ENCODE peak calls at places on chromosome 10, in four cellular contexts. R, K, C and E are unnamed samples. For H3K9me3, the result is how much of the 10 kb centered on the place peaks cover.

GRCh38 chr10:117345143-117345542 is 30.1 kb downstream of the PDZD8 start:
- DNase-seq in C (no peak), K (peak), R (no peak), E (no peak)

GRCh38 chr10:103069453-103070331 is 123.4 kb downstream of the NT5C2 start:
- DNase-seq in K (peak), C (peak), R (peak), E (peak)

GRCh38 chr10:70475661-70476060 is 2.9 kb upstream of the PALD1 start:
- DNase-seq in R (no peak), K (peak), C (no peak), E (no peak)

GRCh38 chr10:102505462-102506115 is 1.8 kb downstream of the SUFU start:
- DNase-seq in R (no peak), K (no peak), C (no peak), E (no peak)

GRCh38 chr10:43160067-43160918 is 22.0 kb downstream of the CSGALNACT2 start:
- DNase-seq in C (no peak), R (no peak), K (no peak), E (no peak)

GRCh38 chr10:77805676-77806075 is 120.9 kb downstream of the DLG5 start:
- DNase-seq in K (no peak), C (no peak), R (no peak), E (no peak)

GRCh38 chr10:89624020-89624419 is 21.0 kb downstream of the PANK1 start:
- DNase-seq in C (no peak), R (no peak), K (no peak), E (no peak)

GRCh38 chr10:79468841-79469585 is 23.6 kb upstream of the ZCCHC24 start:
- DNase-seq in R (no peak), C (no peak), K (no peak), E (no peak)

GRCh38 chr10:11150255-11150731 is 132.6 kb downstream of the CELF2 start:
- DNase-seq in K (no peak), R (no peak), C (no peak), E (peak)

GRCh38 chr10:110324805-110325280 is 20.1 kb upstream of the SMNDC1 start:
- DNase-seq in K (no peak), C (no peak), R (no peak), E (no peak)

GRCh38 chr10:124609698-124610097 is 134.5 kb downstream of the FAM53B start:
- DNase-seq in K (no peak), C (no peak), R (no peak), E (no peak)

DNA sequence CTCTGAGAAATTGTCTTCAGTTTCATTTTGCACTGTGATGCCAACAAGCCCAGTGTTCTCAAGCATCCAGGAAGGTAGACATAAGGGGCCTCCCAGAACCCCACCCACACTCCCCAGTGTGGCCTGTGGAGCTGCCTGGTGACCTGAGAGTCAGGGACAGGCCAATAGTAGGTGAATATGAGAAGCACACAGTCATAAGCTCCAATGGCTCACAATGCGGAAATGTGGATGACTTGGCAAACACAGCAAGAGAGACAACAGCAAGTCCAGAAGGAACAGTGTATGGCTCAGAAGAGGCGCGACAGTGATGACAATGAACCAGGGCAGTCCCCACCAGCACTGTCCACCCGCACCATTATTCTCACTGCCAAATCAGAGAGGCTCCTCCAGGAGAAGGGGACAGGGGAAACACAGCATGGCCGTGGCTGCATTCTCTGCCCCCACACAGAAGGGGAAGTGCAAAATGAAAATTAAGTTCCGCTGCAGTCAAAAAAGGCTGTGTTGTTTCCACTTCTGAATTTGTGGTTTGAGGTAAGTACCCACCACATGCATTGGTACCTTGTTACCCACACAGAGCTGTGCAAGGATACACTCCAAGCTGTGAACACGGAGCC is 419.8 kb downstream of the GRID1 start:
- DNase-seq in K (no peak), C (no peak), R (no peak), E (no peak)
- H3K4me3 ChIP-seq in K (no peak), C (no peak), R (no peak), E (no peak)

GRCh38 chr10:121681171-121681752 is 83.0 kb upstream of the FGFR2 start:
- DNase-seq in C (no peak), K (no peak), R (no peak), E (no peak)

GRCh38 chr10:121684276-121684675 is 86.0 kb upstream of the FGFR2 start:
- DNase-seq in K (no peak), R (no peak), C (no peak), E (no peak)

GRCh38 chr10:121683803-121684202 is 85.6 kb upstream of the FGFR2 start:
- DNase-seq in C (no peak), K (no peak), R (no peak), E (no peak)

GRCh38 chr10:121683366-121683765 is 85.1 kb upstream of the FGFR2 start:
- DNase-seq in R (no peak), C (no peak), K (no peak), E (no peak)

GRCh38 chr10:121681982-121682687 is 83.9 kb upstream of the FGFR2 start:
- DNase-seq in C (no peak), K (no peak), R (no peak), E (no peak)
- H3K27ac ChIP-seq in C (no peak), K (no peak), R (no peak), E (no peak)

GRCh38 chr10:60892571-60892970 is 51.4 kb downstream of the RHOBTB1 start:
- DNase-seq in R (no peak), K (no peak), C (no peak), E (no peak)

GRCh38 chr10:60893231-60893630 is 50.8 kb downstream of the RHOBTB1 start:
- DNase-seq in K (peak), C (no peak), R (no peak), E (no peak)

GRCh38 chr10:60896033-60896432 is 48.0 kb downstream of the RHOBTB1 start:
- DNase-seq in C (no peak), K (no peak), R (peak), E (no peak)

GRCh38 chr10:60894816-60895215 is 49.2 kb downstream of the RHOBTB1 start:
- DNase-seq in K (peak), C (no peak), R (no peak), E (no peak)

GRCh38 chr10:60890811-60891210 is 53.2 kb downstream of the RHOBTB1 start:
- DNase-seq in C (no peak), K (no peak), R (no peak), E (no peak)
- H3K9me3 ChIP-seq in C (under half), K (under half), R (under half), E (under half)

GRCh38 chr10:73768881-73769280 is 13.0 kb upstream of the CHCHD1 start:
- DNase-seq in K (no peak), R (no peak), C (no peak), E (peak)
- H3K4me3 ChIP-seq in K (no peak), R (no peak), C (no peak), E (no peak)

DNA sequence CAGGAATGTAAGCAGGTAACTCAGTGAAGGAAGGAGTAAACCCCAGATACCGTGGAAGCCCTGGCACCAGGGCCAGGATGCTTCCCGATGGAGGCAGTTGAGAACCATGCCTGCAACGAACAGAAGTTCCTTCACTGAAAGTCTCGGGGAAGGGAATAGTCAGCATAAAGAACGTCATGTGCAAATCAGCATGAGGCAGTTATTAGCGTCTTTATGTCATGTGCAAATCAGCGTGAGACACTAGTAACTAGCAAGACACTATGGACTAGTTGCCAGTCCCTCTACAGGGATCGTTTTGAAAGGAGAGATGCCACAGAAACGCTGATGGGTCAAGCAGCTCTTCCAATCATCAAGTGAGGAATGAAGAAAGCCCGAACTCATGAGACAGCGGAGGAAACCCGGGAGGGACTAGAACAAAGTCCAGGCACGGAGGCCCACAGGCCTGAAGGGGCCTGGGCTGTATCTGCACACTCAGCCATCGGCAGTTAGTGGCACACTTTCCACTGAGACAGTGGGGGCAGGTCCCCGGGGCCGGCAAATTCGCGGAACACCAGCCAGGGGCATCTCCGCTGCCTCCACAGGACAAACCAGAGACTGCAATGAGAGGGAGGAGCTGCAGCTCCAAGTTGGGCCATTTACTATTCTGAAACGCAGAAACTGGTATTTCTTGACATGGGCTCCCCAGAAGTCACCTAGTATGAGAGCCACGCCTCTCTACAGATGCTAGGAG is 109.6 kb downstream of the SFMBT2 start:
- DNase-seq in C (no peak), K (no peak), R (peak), E (no peak)
- H3K27ac ChIP-seq in C (no peak), K (no peak), R (no peak), E (no peak)

GRCh38 chr10:10141983-10142382 is 875.7 kb upstream of the CELF2 start:
- DNase-seq in C (no peak), K (no peak), R (no peak), E (no peak)
- H3K9me3 ChIP-seq in C (under half), K (under half), R (under half), E (under half)

GRCh38 chr10:114364726-114365125 is 39.6 kb downstream of the AFAP1L2 start:
- DNase-seq in K (no peak), R (no peak), C (no peak), E (no peak)

GRCh38 chr10:114370199-114370598 is 34.1 kb downstream of the AFAP1L2 start:
- DNase-seq in R (peak), C (no peak), K (no peak), E (no peak)

GRCh38 chr10:114370993-114371392 is 33.3 kb downstream of the AFAP1L2 start:
- DNase-seq in C (no peak), R (no peak), K (no peak), E (no peak)

GRCh38 chr10:114367041-114367675 is 37.1 kb downstream of the AFAP1L2 start:
- DNase-seq in K (no peak), C (no peak), R (no peak), E (no peak)

GRCh38 chr10:114367676-114368391 is 36.5 kb downstream of the AFAP1L2 start:
- DNase-seq in C (no peak), R (no peak), K (no peak), E (no peak)
- H3K4me3 ChIP-seq in C (no peak), R (no peak), K (no peak), E (no peak)